ENCODE peak calls at places on chromosomes 2 and 18, in six cellular contexts. P, K, M, L, J and B are unnamed samples.
A peak's percentile ranks its signal among the peaks of the same experiment; 100 is the strongest.

GRCh38 chr18:6239716-6240115 is 175.0 kb downstream of the L3MBTL4 start:
- DNase-seq in M (no peak), K (no peak), L (no peak), J (peak; percentile 37), P (no peak), B (no peak)

GRCh38 chr18:35526476-35527120 is 28.8 kb upstream of the INO80C start:
- DNase-seq in J (no peak), M (no peak), L (no peak), P (no peak), K (peak; percentile 9), B (no peak)

GRCh38 chr2:150495993-150496627 is 8.6 kb upstream of the RND3 start:
- DNase-seq in J (no peak), M (no peak), L (peak; percentile 95), P (no peak), K (peak; percentile 86), B (peak; percentile 90)

GRCh38 chr2:144455979-144456378 is 63.9 kb downstream of the ZEB2 start:
- DNase-seq in K (no peak), L (no peak), P (no peak), J (no peak), M (no peak), B (no peak)

GRCh38 chr2:10900216-10901109 is 11.3 kb upstream of the KCNF1 start:
- DNase-seq in J (no peak), K (no peak), P (no peak), L (no peak), M (no peak), B (no peak)

GRCh38 chr18:11857177-11857887 is 6.1 kb downstream of the CHMP1B start:
- DNase-seq in J (no peak), K (peak; percentile 99), M (no peak), P (peak; percentile 70), L (peak; percentile 99), B (peak; percentile 99)

GRCh38 chr18:11343096-11343495 is 193.7 kb upstream of the PIEZO2 start:
- DNase-seq in K (no peak), P (no peak), L (no peak), M (no peak), J (no peak), B (no peak)

GRCh38 chr18:68438983-68439382 is 275.9 kb downstream of the TMX3 start:
- DNase-seq in J (peak; percentile 31), K (peak; percentile 98), P (peak; percentile 33), L (no peak), M (no peak), B (no peak)

GRCh38 chr2:101382406-101382805 is 4.9 kb downstream of the CREG2 start:
- DNase-seq in K (no peak), L (no peak), M (no peak), J (no peak), P (no peak), B (no peak)

GRCh38 chr2:111226797-111227700 is 106.3 kb downstream of the BCL2L11 start:
- DNase-seq in P (no peak), M (no peak), L (no peak), K (peak; percentile 77), J (no peak), B (no peak)

GRCh38 chr2:1461507-1462390 is 48.5 kb downstream of the TPO start:
- DNase-seq in P (no peak), K (no peak), L (no peak), J (no peak), M (no peak), B (no peak)

GRCh38 chr2:240420206-240420899 is 15.1 kb upstream of the GPC1 start:
- DNase-seq in K (no peak), P (no peak), L (no peak), J (no peak), M (no peak), B (no peak)

GRCh38 chr2:98090951-98091350 is 4.0 kb downstream of the VWA3B start:
- DNase-seq in M (no peak), L (no peak), K (no peak), J (no peak), P (no peak), B (no peak)

GRCh38 chr2:36889782-36890181 is 76.6 kb downstream of the STRN start:
- DNase-seq in J (no peak), M (no peak), L (peak; percentile 94), K (peak; percentile 99), P (no peak), B (peak; percentile 91)

GRCh38 chr2:128788636-128789220 is 470.1 kb upstream of the HS6ST1 start:
- DNase-seq in J (no peak), M (no peak), L (no peak), K (no peak), P (no peak), B (no peak)

GRCh38 chr2:119758881-119759450 is 756 bp upstream of the PTPN4 start:
- DNase-seq in P (no peak), J (no peak), L (no peak), M (no peak), K (no peak), B (no peak)

GRCh38 chr2:46676198-46676597 is 196.8 kb downstream of the TMEM247 start:
- DNase-seq in K (no peak), L (no peak), M (no peak), P (no peak), J (no peak), B (no peak)

GRCh38 chr2:230909841-230910545 is 15.0 kb downstream of the GPR55 start:
- DNase-seq in P (no peak), J (no peak), M (no peak), K (no peak), L (no peak), B (no peak)

GRCh38 chr2:56456791-56457190 is 273.0 kb downstream of the CCDC85A start:
- DNase-seq in M (no peak), P (no peak), L (no peak), K (no peak), J (no peak), B (no peak)

GRCh38 chr2:22329097-22329716 is 1055.8 kb upstream of the KLHL29 start:
- DNase-seq in K (no peak), L (no peak), P (no peak), M (no peak), J (no peak), B (no peak)

GRCh38 chr2:200523158-200523557 is 2.8 kb upstream of the SGO2 start:
- DNase-seq in K (no peak), J (no peak), M (no peak), P (no peak), L (no peak), B (no peak)

GRCh38 chr2:47357475-47357874 is 45.5 kb upstream of the MSH2 start:
- DNase-seq in M (no peak), P (no peak), J (no peak), K (peak; percentile 77), L (no peak), B (no peak)

GRCh38 chr2:77522883-77523282 is 707 bp upstream of the LRRTM4 start:
- DNase-seq in L (no peak), P (no peak), M (no peak), K (no peak), J (no peak), B (no peak)

GRCh38 chr2:8615252-8616083 is 66.4 kb upstream of the ID2 start:
- DNase-seq in M (no peak), J (no peak), P (no peak), L (no peak), K (no peak), B (no peak)

GRCh38 chr18:48454146-48454796 is 45.1 kb upstream of the ZBTB7C start:
- DNase-seq in P (no peak), L (no peak), K (no peak), M (no peak), J (no peak), B (no peak)

GRCh38 chr2:146572598-146572997 is 1272.2 kb upstream of the ACVR2A start:
- DNase-seq in J (no peak), P (no peak), K (peak; percentile 43), L (no peak), M (no peak), B (no peak)